ENCODE peak calls at places on chromosomes 4 and X, in seven cellular contexts. K is SK-N-SH, U is GM12878, A is HepG2, G is Panc1, B is K562, M is HCT116. S is an unnamed sample. For H3K36me3, the result is how much of the 10 kb centered on the place peaks cover.

GRCh38 chr4:64582492-64582891 is 173.2 kb upstream of the TECRL start:
- DNase-seq in K (no peak), U (no peak), M (no peak), G (no peak), B (no peak), A (no peak), S (peak)

GRCh38 chrX:56759736-56760409 is 30.8 kb downstream of the NBDY start:
- DNase-seq in U (no peak), G (no peak), B (no peak), K (no peak), A (no peak), M (no peak), S (no peak)

GRCh38 chr4:56791316-56791715 is 30.2 kb downstream of the SPINK2 start:
- DNase-seq in M (no peak), B (no peak), G (no peak), A (no peak), K (no peak), U (peak), S (no peak)

GRCh38 chrX:38656350-38656915 is 95.1 kb downstream of the TSPAN7 start:
- DNase-seq in G (no peak), A (no peak), M (no peak), U (no peak), K (no peak), B (no peak), S (no peak)

GRCh38 chrX:115650916-115651315 is 89.9 kb downstream of the PLS3 start:
- DNase-seq in K (peak), M (peak), B (peak), U (peak), A (peak), G (no peak), S (peak)

GRCh38 chr4:7160951-7161440 is 31.3 kb upstream of the SORCS2 start:
- DNase-seq in K (peak), U (no peak), G (no peak), B (no peak), M (no peak), A (peak), S (no peak)

GRCh38 chrX:10010686-10011085 is 43.5 kb downstream of the CLDN34 start:
- DNase-seq in B (no peak), G (no peak), K (no peak), M (no peak), U (no peak), A (peak), S (no peak)

GRCh38 chr4:8395504-8395903 is 45.0 kb downstream of the ACOX3 start:
- DNase-seq in A (no peak), G (no peak), U (no peak), K (no peak), B (no peak), M (no peak), S (no peak)

GRCh38 chrX:39653656-39654055 is 444.1 kb downstream of the BCOR start:
- DNase-seq in U (no peak), A (no peak), B (no peak), G (no peak), K (no peak), M (no peak), S (peak)

GRCh38 chr4:2788532-2789103 is 4.3 kb upstream of the SH3BP2 start:
- DNase-seq in K (peak), M (no peak), G (no peak), B (no peak), A (no peak), U (no peak), S (no peak)

GRCh38 chr4:175034007-175034406 is 115.8 kb downstream of the ADAM29 start:
- DNase-seq in U (no peak), K (no peak), M (no peak), A (no peak), B (no peak), G (no peak), S (peak)

GRCh38 chr4:134001057-134001456 is 200.5 kb downstream of the PABPC4L start:
- DNase-seq in G (no peak), U (no peak), A (no peak), K (no peak), M (no peak), B (no peak), S (no peak)

GRCh38 chrX:130378008-130378669 is 7.3 kb downstream of the GPR119 start:
- DNase-seq in G (no peak), M (no peak), A (no peak), K (peak), U (no peak), B (no peak), S (no peak)

GRCh38 chr4:2193321-2193720 is 48.6 kb downstream of the HAUS3 start:
- DNase-seq in G (no peak), A (no peak), K (no peak), B (no peak), M (no peak), U (no peak), S (no peak)

GRCh38 chr4:2433609-2434350 is 15.0 kb downstream of the CFAP99 start:
- DNase-seq in K (no peak), B (no peak), G (no peak), M (no peak), U (no peak), A (no peak), S (no peak)

GRCh38 chrX:129795584-129795983 is 15.8 kb downstream of the SASH3 start:
- DNase-seq in M (no peak), B (no peak), A (no peak), U (no peak), K (no peak), G (no peak), S (no peak)

GRCh38 chr4:166941629-166942028 is 292.7 kb downstream of the SPOCK3 start:
- DNase-seq in G (peak), M (peak), K (no peak), B (no peak), U (peak), A (no peak), S (no peak)

GRCh38 chr4:155807021-155807420 is 48.2 kb downstream of the GUCY1B1 start:
- DNase-seq in M (no peak), G (no peak), A (no peak), U (no peak), K (no peak), B (no peak), S (no peak)

GRCh38 chrX:70635227-70635626 is 190.6 kb downstream of the DLG3 start:
- DNase-seq in G (no peak), A (no peak), K (no peak), B (no peak), M (no peak), U (no peak), S (no peak)

GRCh38 chr4:170428929-170429328 is 339.2 kb upstream of the AADAT start:
- DNase-seq in K (no peak), B (no peak), G (no peak), U (no peak), M (no peak), A (no peak), S (peak)

GRCh38 chr4:111178231-111178630 is 555.4 kb upstream of the PITX2 start:
- DNase-seq in B (no peak), A (no peak), K (no peak), M (no peak), G (no peak), U (no peak), S (no peak)

GRCh38 chr4:184893836-184894571 is 68.2 kb upstream of the ACSL1 start:
- DNase-seq in G (no peak), U (no peak), M (no peak), A (no peak), K (no peak), B (no peak), S (no peak)

GRCh38 chr4:106676173-106676921 is 307.8 kb upstream of the GIMD1 start:
- DNase-seq in K (no peak), U (no peak), A (no peak), G (no peak), B (no peak), M (no peak), S (no peak)

GRCh38 chr4:152686452-152687013 is 6.7 kb upstream of the TMEM154 start:
- DNase-seq in G (no peak), M (no peak), B (no peak), K (no peak), U (no peak), A (no peak), S (no peak)

GRCh38 chr4:119039779-119040178 is 95.9 kb upstream of the MYOZ2 start:
- DNase-seq in K (no peak), G (no peak), U (no peak), A (no peak), B (peak), M (peak), S (peak)

GRCh38 chr4:90621080-90621479 is 493.9 kb downstream of the CCSER1 start:
- DNase-seq in M (no peak), G (no peak), K (no peak), B (no peak), A (no peak), U (no peak), S (no peak)

GRCh38 chr4:165828928-165829327 is 44.1 kb upstream of the TLL1 start:
- DNase-seq in U (no peak), K (no peak), B (no peak), G (no peak), M (no peak), A (no peak), S (no peak)

GRCh38 chr4:140952709-140953108 is 180.6 kb downstream of the RNF150 start:
- DNase-seq in U (no peak), B (no peak), M (no peak), K (no peak), A (no peak), G (no peak), S (no peak)

GRCh38 chr4:76569695-76570094 is 134.7 kb downstream of the SHROOM3 start:
- DNase-seq in G (no peak), M (no peak), U (no peak), K (no peak), A (no peak), B (no peak), S (no peak)

GRCh38 chr4:78689700-78690318 is 86.3 kb upstream of the BMP2K start:
- DNase-seq in G (no peak), U (no peak), B (no peak), A (no peak), M (no peak), K (no peak), S (no peak)

GRCh38 chrX:3713225-3713936 is at the start of gene PRKX:
- DNase-seq in G (no peak), B (peak), A (no peak), U (peak), M (no peak), K (peak), S (peak)

GRCh38 chrX:148670277-148670676 is 169.9 kb downstream of the AFF2 start:
- DNase-seq in G (no peak), U (no peak), A (no peak), K (no peak), M (no peak), B (no peak), S (no peak)

GRCh38 chr4:153151535-153152452 is 52.4 kb upstream of the TRIM2 start:
- DNase-seq in M (no peak), G (no peak), B (no peak), U (no peak), K (peak), A (no peak), S (peak)

GRCh38 chr4:76545161-76545884 is 110.3 kb downstream of the SHROOM3 start:
- DNase-seq in B (no peak), K (no peak), U (no peak), M (no peak), G (no peak), A (no peak), S (no peak)

GRCh38 chr4:29972121-29972520 is 748.0 kb upstream of the PCDH7 start:
- DNase-seq in G (no peak), U (no peak), K (no peak), A (no peak), M (no peak), B (no peak), S (no peak)

GRCh38 chr4:29966386-29966785 is 753.8 kb upstream of the PCDH7 start:
- DNase-seq in B (no peak), M (no peak), U (no peak), K (no peak), A (no peak), G (no peak), S (no peak)

DNA sequence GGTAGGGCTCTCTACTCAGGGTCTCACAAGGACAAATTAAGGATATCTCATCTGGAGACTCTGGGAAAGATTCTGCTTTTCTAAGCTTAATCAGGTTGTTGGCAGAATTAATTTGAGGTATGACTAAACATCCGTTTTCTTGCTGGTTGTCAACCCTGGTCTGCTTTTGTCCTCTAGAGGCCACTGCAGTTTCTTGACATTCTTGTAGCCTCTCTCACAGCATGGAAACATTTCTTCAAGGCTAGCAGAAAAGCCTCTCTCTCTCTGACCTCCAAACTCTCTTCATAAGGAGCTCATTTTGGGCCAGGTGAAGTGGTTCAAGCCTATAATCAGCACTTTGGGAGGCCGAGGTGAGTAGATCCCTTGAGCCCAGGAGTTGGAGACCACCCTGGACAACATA is 749.5 kb upstream of the PCDH7 start:
- DNase-seq in B (no peak), K (no peak), A (no peak), U (no peak), G (no peak), M (peak), S (peak)
- TF ChIP-seq REST in B (no peak), K (no peak), A (no peak), U (no peak), G (no peak), M (no peak), S (no peak)

DNA sequence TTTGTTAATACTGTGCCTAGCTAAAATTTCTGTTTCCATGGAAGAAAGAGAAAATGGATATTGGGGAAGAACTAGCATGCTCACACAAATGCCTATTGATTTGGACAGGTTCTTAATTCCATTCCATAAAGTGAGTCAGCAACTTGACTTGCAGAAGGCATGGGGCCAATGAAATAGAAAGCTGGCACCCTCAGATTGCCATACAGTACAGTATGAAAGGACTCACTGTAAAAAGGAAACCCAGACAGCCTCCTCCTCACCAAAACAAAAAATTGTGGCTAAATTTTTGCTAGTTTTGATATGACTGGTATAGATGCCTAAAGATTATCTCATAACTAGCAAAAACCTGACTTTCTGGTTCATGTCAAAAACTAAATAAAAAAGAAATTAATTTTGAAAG is 11.2 kb upstream of the TAB3 start:
- DNase-seq in M (no peak), G (no peak), K (no peak), B (no peak), U (no peak), A (no peak), S (no peak)
- TF ChIP-seq POLR2AphosphoS5 in M (no peak), G (no peak), K (no peak), B (no peak), U (no peak), A (no peak), S (no peak)

DNA sequence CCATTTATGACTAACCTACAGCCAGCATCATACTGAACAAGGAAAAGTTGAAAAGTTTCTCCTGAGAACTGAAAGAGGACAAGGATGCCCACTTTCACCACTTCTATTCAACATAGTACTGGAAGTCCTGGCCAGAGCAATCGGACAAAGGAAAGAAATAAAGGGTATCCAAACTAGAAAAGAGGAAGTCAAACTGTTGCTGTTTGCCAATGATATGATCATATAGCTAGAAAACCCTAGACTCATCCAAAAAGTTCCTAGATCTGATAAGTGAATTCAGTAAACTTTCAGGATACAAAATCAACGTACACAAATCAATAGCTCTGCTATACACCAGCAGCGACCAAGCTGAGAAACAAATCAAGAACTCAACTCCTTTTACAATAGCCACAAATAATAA is 64.5 kb downstream of the CENPC start:
- DNase-seq in M (no peak), B (no peak), U (no peak), K (no peak), A (no peak), G (no peak), S (no peak)
- H3K36me3 ChIP-seq in M (under half), B (half or more), U (under half), K (half or more), A (under half), G (under half), S (under half)

DNA sequence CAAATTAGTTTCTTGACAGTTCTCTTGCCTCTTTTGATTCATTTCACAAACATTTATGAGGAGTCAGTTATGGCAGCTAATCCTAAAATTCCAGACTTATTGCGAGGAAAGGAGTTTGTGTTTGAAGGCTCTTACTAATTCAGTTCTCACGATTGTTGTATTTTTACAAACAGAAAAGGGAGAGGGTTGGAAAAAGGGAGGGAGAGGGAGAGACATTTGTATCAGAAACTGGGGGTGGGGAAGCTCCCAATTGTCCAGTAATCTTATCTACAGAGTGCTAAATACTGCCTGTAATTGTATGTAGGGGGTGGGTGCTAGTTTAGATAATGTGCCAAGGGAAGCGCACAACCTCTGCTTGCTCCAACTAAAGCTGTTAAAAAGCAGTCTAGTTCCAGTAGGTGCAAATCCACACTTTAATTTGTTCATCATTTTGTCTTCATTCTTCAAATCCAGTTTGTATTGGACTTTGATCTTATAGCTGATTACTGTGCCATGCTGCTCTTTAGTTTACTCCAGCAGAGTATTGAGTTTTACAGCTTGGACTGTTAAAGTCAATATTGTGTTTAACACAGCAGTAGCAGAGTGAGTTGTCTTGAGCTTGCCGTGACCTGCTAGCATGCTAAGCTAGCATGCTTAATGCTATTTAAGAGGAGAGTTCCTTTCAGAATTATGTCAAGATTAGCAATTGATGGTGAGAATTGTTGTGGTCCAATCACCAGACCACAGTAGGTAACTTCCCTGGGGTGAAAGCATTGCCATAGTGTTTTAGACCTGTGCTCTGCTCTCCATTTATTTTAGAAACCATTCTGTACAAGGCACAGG is 13.9 kb downstream of the FNIP2 start:
- DNase-seq in G (no peak), M (no peak), A (peak), U (peak), B (no peak), K (no peak), S (no peak)
- TF ChIP-seq REST in G (no peak), M (no peak), A (no peak), U (no peak), B (no peak), K (no peak), S (no peak)

DNA sequence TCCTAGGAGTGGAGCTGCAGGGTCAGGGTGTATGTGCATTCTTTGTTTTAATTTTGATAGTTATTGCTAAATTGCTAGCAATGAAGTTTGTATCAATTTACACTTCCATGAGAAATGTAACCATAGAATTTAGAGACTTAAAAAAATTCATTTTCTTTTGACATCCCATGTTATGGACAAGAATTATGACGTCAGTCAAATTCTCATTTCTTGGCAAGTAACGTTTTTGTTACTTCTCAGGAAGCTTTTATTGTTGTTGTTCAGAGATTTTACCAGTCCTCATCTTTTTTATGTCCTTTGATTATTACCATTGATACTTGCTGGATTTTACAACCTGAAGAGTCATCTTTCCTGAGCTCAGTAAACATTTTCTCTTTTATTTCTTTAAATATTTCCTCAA is 417.5 kb upstream of the ARX start:
- DNase-seq in B (no peak), K (no peak), U (no peak), G (no peak), M (no peak), A (no peak), S (no peak)
- TF ChIP-seq POLR2AphosphoS5 in B (no peak), K (no peak), U (no peak), G (no peak), M (no peak), A (no peak), S (no peak)

S was measured in GM23338.